ENCODE peak calls at places on chromosomes 5 and 9, in seven cellular contexts. One of them, this sample, is unnamed.
A peak's percentile ranks its signal among the peaks of the same experiment; 100 is the strongest.

GRCh38 chr9:120710110-120710981 is 3.9 kb downstream of the MEGF9 start:
- DNase-seq in HS-5: peak; percentile 42
- DNase-seq in fibroblast of pulmonary artery: no peak
- DNase-seq in fibroblast of lung: peak; percentile 76
- DNase-seq in cardiac fibroblast: peak; percentile 67
- DNase-seq in right atrium auricular region: no peak
- DNase-seq in A549: peak; percentile 74
- DNase-seq in this sample: peak; percentile 34

GRCh38 chr5:173282916-173283315 is 45.3 kb downstream of the STC2 start:
- DNase-seq in fibroblast of pulmonary artery: no peak
- DNase-seq in cardiac fibroblast: no peak
- DNase-seq in fibroblast of lung: no peak
- DNase-seq in right atrium auricular region: no peak
- DNase-seq in HS-5: no peak
- DNase-seq in A549: no peak
- DNase-seq in this sample: no peak

GRCh38 chr5:158801286-158801685 is 298.4 kb downstream of the EBF1 start:
- DNase-seq in right atrium auricular region: no peak
- DNase-seq in cardiac fibroblast: no peak
- DNase-seq in HS-5: no peak
- DNase-seq in A549: no peak
- DNase-seq in fibroblast of lung: no peak
- DNase-seq in fibroblast of pulmonary artery: no peak
- DNase-seq in this sample: no peak

GRCh38 chr9:127912882-127913281 is 4.0 kb downstream of the ST6GALNAC4 start:
- DNase-seq in fibroblast of lung: no peak
- DNase-seq in HS-5: no peak
- DNase-seq in A549: peak; percentile 71
- DNase-seq in cardiac fibroblast: no peak
- DNase-seq in right atrium auricular region: no peak
- DNase-seq in fibroblast of pulmonary artery: no peak
- DNase-seq in this sample: no peak

GRCh38 chr9:81826541-81826906 is 101.7 kb upstream of the SPATA31D4 start:
- DNase-seq in right atrium auricular region: peak; percentile 74
- DNase-seq in fibroblast of lung: peak; percentile 90
- DNase-seq in A549: no peak
- DNase-seq in HS-5: no peak
- DNase-seq in fibroblast of pulmonary artery: peak; percentile 94
- DNase-seq in cardiac fibroblast: peak; percentile 44
- DNase-seq in this sample: no peak

GRCh38 chr5:39542511-39542910 is 117.7 kb upstream of the DAB2 start:
- DNase-seq in cardiac fibroblast: no peak
- DNase-seq in A549: no peak
- DNase-seq in fibroblast of lung: no peak
- DNase-seq in fibroblast of pulmonary artery: no peak
- DNase-seq in right atrium auricular region: no peak
- DNase-seq in HS-5: no peak
- DNase-seq in this sample: no peak

GRCh38 chr9:127444921-127445850 is 6.0 kb downstream of the RPL12 start:
- DNase-seq in fibroblast of pulmonary artery: no peak
- DNase-seq in right atrium auricular region: no peak
- DNase-seq in HS-5: no peak
- DNase-seq in A549: peak; percentile 55
- DNase-seq in cardiac fibroblast: peak; percentile 52
- DNase-seq in fibroblast of lung: peak; percentile 42
- DNase-seq in this sample: peak; percentile 19

GRCh38 chr5:26329562-26330189 is 708.7 kb downstream of the CDH9 start:
- DNase-seq in fibroblast of lung: no peak
- DNase-seq in HS-5: peak; percentile 30
- DNase-seq in cardiac fibroblast: peak; percentile 6
- DNase-seq in A549: peak; percentile 16
- DNase-seq in fibroblast of pulmonary artery: no peak
- DNase-seq in right atrium auricular region: no peak
- DNase-seq in this sample: peak; percentile 32

GRCh38 chr5:98975682-98976407 is 47.0 kb upstream of the CHD1 start:
- DNase-seq in HS-5: no peak
- DNase-seq in fibroblast of pulmonary artery: no peak
- DNase-seq in cardiac fibroblast: no peak
- DNase-seq in right atrium auricular region: no peak
- DNase-seq in A549: no peak
- DNase-seq in fibroblast of lung: no peak
- DNase-seq in this sample: no peak